ENCODE peak calls at places on chromosomes 12 and 14, in six cellular contexts. D, M, W, Y, J and F are unnamed samples.

GRCh38 chr14:99374964-99375363 is 103.0 kb upstream of the BCL11B start:
- DNase-seq in J (no peak), Y (no peak), M (no peak), W (no peak), D (no peak), F (no peak)

GRCh38 chr12:67915335-67915851 is 73.9 kb upstream of the IFNG-AS1 start:
- DNase-seq in J (no peak), W (no peak), M (no peak), D (no peak), Y (no peak), F (no peak)

GRCh38 chr14:34053666-34054065 is 102.8 kb upstream of the EGLN3 start:
- DNase-seq in W (no peak), J (peak; percentile 21), D (no peak), Y (no peak), M (no peak), F (no peak)

GRCh38 chr14:65412881-65413738 is 580 bp downstream of the FUT8 start:
- DNase-seq in Y (peak; percentile 16), M (peak; percentile 73), J (peak; percentile 68), D (no peak), W (peak; percentile 57), F (no peak)

GRCh38 chr12:125098676-125099406 is 33.6 kb downstream of the AACS start:
- DNase-seq in M (no peak), W (no peak), Y (no peak), D (no peak), J (no peak), F (no peak)

GRCh38 chr14:72907886-72908285 is 14.0 kb upstream of the DPF3 start:
- DNase-seq in Y (no peak), M (peak; percentile 11), D (no peak), W (peak; percentile 72), J (peak; percentile 64), F (no peak)

GRCh38 chr12:62778187-62778586 is 156.8 kb downstream of the PPM1H start:
- DNase-seq in M (no peak), J (no peak), W (no peak), D (no peak), Y (no peak), F (no peak)

GRCh38 chr14:34322940-34323418 is 139.1 kb downstream of the SPTSSA start:
- DNase-seq in D (peak; percentile 54), Y (peak; percentile 60), M (peak; percentile 79), J (peak; percentile 32), W (peak; percentile 56), F (no peak)

GRCh38 chr12:96308881-96309280 is 91.4 kb downstream of the CDK17 start:
- DNase-seq in J (no peak), W (no peak), D (no peak), M (no peak), Y (no peak), F (no peak)